ENCODE peak calls at places on chromosomes 2 and 18, in nine cellular contexts. One of them, this sample, is unnamed.

GRCh38 chr2:156901373-156902031 is 356.0 kb upstream of the GALNT5 start:
- DNase-seq in choroid plexus epithelial cell: peak
- DNase-seq in upper lobe of left lung: no peak
- DNase-seq in frontal cortex: no peak
- DNase-seq in stomach: no peak
- DNase-seq in osteocyte: no peak
- DNase-seq in brain pericyte: no peak
- DNase-seq in H9: no peak
- DNase-seq in activated naive CD4-positive, alpha-beta T cell treated with anti-CD3 and anti-CD28 coated beads for 36 hours: no peak
- DNase-seq in this sample: peak

GRCh38 chr18:79940814-79941472 is 10.5 kb downstream of the SLC66A2 start:
- DNase-seq in choroid plexus epithelial cell: no peak
- DNase-seq in upper lobe of left lung: peak
- DNase-seq in frontal cortex: no peak
- DNase-seq in stomach: peak
- DNase-seq in osteocyte: no peak
- DNase-seq in brain pericyte: no peak
- DNase-seq in H9: peak
- DNase-seq in activated naive CD4-positive, alpha-beta T cell treated with anti-CD3 and anti-CD28 coated beads for 36 hours: no peak
- DNase-seq in this sample: no peak

GRCh38 chr2:10226032-10226724 is 76.5 kb upstream of the HPCAL1 start:
- DNase-seq in choroid plexus epithelial cell: no peak
- DNase-seq in upper lobe of left lung: no peak
- DNase-seq in frontal cortex: no peak
- DNase-seq in stomach: no peak
- DNase-seq in osteocyte: no peak
- DNase-seq in brain pericyte: no peak
- DNase-seq in H9: no peak
- DNase-seq in activated naive CD4-positive, alpha-beta T cell treated with anti-CD3 and anti-CD28 coated beads for 36 hours: no peak
- DNase-seq in this sample: no peak

GRCh38 chr2:27664245-27664574 is 521 bp downstream of the SLC4A1AP start:
- DNase-seq in choroid plexus epithelial cell: no peak
- DNase-seq in upper lobe of left lung: no peak
- DNase-seq in frontal cortex: no peak
- DNase-seq in stomach: no peak
- DNase-seq in osteocyte: no peak
- DNase-seq in brain pericyte: no peak
- DNase-seq in H9: no peak
- DNase-seq in activated naive CD4-positive, alpha-beta T cell treated with anti-CD3 and anti-CD28 coated beads for 36 hours: no peak
- DNase-seq in this sample: no peak

GRCh38 chr2:72512376-72512775 is 313.5 kb downstream of the EXOC6B start:
- DNase-seq in choroid plexus epithelial cell: no peak
- DNase-seq in upper lobe of left lung: no peak
- DNase-seq in frontal cortex: no peak
- DNase-seq in stomach: no peak
- DNase-seq in osteocyte: no peak
- DNase-seq in brain pericyte: no peak
- DNase-seq in H9: no peak
- DNase-seq in activated naive CD4-positive, alpha-beta T cell treated with anti-CD3 and anti-CD28 coated beads for 36 hours: no peak
- DNase-seq in this sample: no peak

GRCh38 chr2:227870710-227871374 is 589 bp upstream of the DAW1 start:
- DNase-seq in choroid plexus epithelial cell: peak
- DNase-seq in upper lobe of left lung: no peak
- DNase-seq in frontal cortex: no peak
- DNase-seq in stomach: no peak
- DNase-seq in osteocyte: no peak
- DNase-seq in brain pericyte: no peak
- DNase-seq in H9: no peak
- DNase-seq in activated naive CD4-positive, alpha-beta T cell treated with anti-CD3 and anti-CD28 coated beads for 36 hours: no peak
- DNase-seq in this sample: peak

GRCh38 chr2:108855194-108855593 is 68.6 kb downstream of the CCDC138 start:
- DNase-seq in choroid plexus epithelial cell: peak
- DNase-seq in upper lobe of left lung: no peak
- DNase-seq in frontal cortex: no peak
- DNase-seq in stomach: no peak
- DNase-seq in osteocyte: no peak
- DNase-seq in brain pericyte: no peak
- DNase-seq in H9: no peak
- DNase-seq in activated naive CD4-positive, alpha-beta T cell treated with anti-CD3 and anti-CD28 coated beads for 36 hours: no peak
- DNase-seq in this sample: peak

GRCh38 chr2:239578381-239578780 is 177.6 kb upstream of the HDAC4 start:
- DNase-seq in choroid plexus epithelial cell: no peak
- DNase-seq in upper lobe of left lung: peak
- DNase-seq in frontal cortex: no peak
- DNase-seq in stomach: no peak
- DNase-seq in osteocyte: no peak
- DNase-seq in brain pericyte: no peak
- DNase-seq in H9: no peak
- DNase-seq in activated naive CD4-positive, alpha-beta T cell treated with anti-CD3 and anti-CD28 coated beads for 36 hours: no peak
- DNase-seq in this sample: no peak

GRCh38 chr2:54239427-54239826 is 16.6 kb downstream of the TSPYL6 start:
- DNase-seq in choroid plexus epithelial cell: peak
- DNase-seq in upper lobe of left lung: no peak
- DNase-seq in frontal cortex: no peak
- DNase-seq in stomach: no peak
- DNase-seq in osteocyte: no peak
- DNase-seq in brain pericyte: peak
- DNase-seq in H9: no peak
- DNase-seq in activated naive CD4-positive, alpha-beta T cell treated with anti-CD3 and anti-CD28 coated beads for 36 hours: no peak
- DNase-seq in this sample: peak

GRCh38 chr2:102050854-102051391 is 59.2 kb downstream of the IL1R2 start:
- DNase-seq in choroid plexus epithelial cell: peak
- DNase-seq in upper lobe of left lung: no peak
- DNase-seq in frontal cortex: peak
- DNase-seq in stomach: peak
- DNase-seq in osteocyte: no peak
- DNase-seq in brain pericyte: no peak
- DNase-seq in H9: no peak
- DNase-seq in activated naive CD4-positive, alpha-beta T cell treated with anti-CD3 and anti-CD28 coated beads for 36 hours: no peak
- DNase-seq in this sample: peak

This sample was measured in RPMI7951.